ENCODE peak calls at places on chromosomes 5 and 9, in ten cellular contexts. X is NCI-H1694 treated with DMSO at 0.1 percent for 48 hours; G is stimulated activated CD4-positive, alpha-beta T cell treated with anti-CD3 and anti-CD28 coated beads, Interleukin-1b, Interleukin-23, amount 100 ng/mL, for 4 hours; V is T-helper 1 cell; W is D341Med; K is AG10803; P is activated gamma-delta T cell treated with Interleukin-2 at 50 U/mL for 16 hours; F is lower lobe of right lung; Q is colonic mucosa; Y is AG09319. M is an unnamed sample.

GRCh38 chr9:89881431-89881830 is 276.6 kb downstream of the GADD45G start:
- DNase-seq in F (no peak), W (no peak), X (no peak), Y (no peak), G (no peak), Q (no peak), K (no peak), P (no peak), V (no peak), M (no peak)

GRCh38 chr5:125316913-125317545 is 570.6 kb upstream of the ZNF608 start:
- DNase-seq in V (no peak), Q (no peak), F (no peak), P (no peak), X (peak; percentile 97), Y (no peak), K (no peak), G (no peak), W (no peak), M (no peak)

GRCh38 chr5:9877473-9877872 is 247.3 kb upstream of the TAS2R1 start:
- DNase-seq in P (no peak), Q (no peak), Y (no peak), X (no peak), G (no peak), K (peak; percentile 38), V (no peak), F (no peak), W (no peak), M (no peak)

GRCh38 chr5:155136451-155136850 is 122.9 kb downstream of the KIF4B start:
- DNase-seq in V (no peak), Y (no peak), W (no peak), K (no peak), Q (no peak), G (no peak), X (no peak), F (no peak), P (no peak), M (no peak)

GRCh38 chr9:127783111-127783621 is 2.7 kb upstream of the CDK9 start:
- DNase-seq in X (no peak), Y (no peak), F (peak; percentile 84), K (no peak), V (peak; percentile 62), G (no peak), W (no peak), Q (peak; percentile 58), P (peak; percentile 81), M (no peak)

GRCh38 chr5:123709422-123709821 is 197.4 kb downstream of the CSNK1G3 start:
- DNase-seq in K (no peak), F (no peak), G (no peak), V (no peak), Y (no peak), Q (no peak), W (no peak), X (no peak), P (no peak), M (no peak)

GRCh38 chr5:64437496-64437895 is 68.3 kb upstream of the RGS7BP start:
- DNase-seq in Y (no peak), K (no peak), X (no peak), Q (no peak), P (no peak), G (no peak), V (no peak), W (no peak), F (no peak), M (no peak)

GRCh38 chr9:91884746-91885687 is 65.0 kb downstream of the ROR2 start:
- DNase-seq in Y (no peak), G (no peak), P (no peak), Q (peak; percentile 37), X (no peak), F (no peak), W (no peak), V (no peak), K (peak; percentile 31), M (no peak)

GRCh38 chr5:25393321-25393720 is 748.5 kb upstream of the CDH10 start:
- DNase-seq in W (no peak), P (no peak), Y (no peak), G (no peak), V (no peak), Q (no peak), F (no peak), X (peak; percentile 94), K (no peak), M (no peak)

GRCh38 chr5:150573867-150574817 is 66.2 kb downstream of the NDST1 start:
- DNase-seq in P (no peak), W (no peak), Q (no peak), X (no peak), Y (no peak), V (no peak), K (no peak), F (no peak), G (no peak), M (no peak)

GRCh38 chr5:30194595-30194994 is 998.9 kb upstream of the CDH6 start:
- DNase-seq in W (no peak), Y (no peak), K (no peak), P (no peak), F (no peak), X (no peak), V (no peak), Q (no peak), G (no peak), M (no peak)

GRCh38 chr5:31664566-31664965 is 25.6 kb downstream of the PDZD2 start:
- DNase-seq in Y (no peak), F (no peak), V (no peak), G (no peak), K (no peak), X (no peak), Q (no peak), P (no peak), W (peak; percentile 45), M (no peak)

GRCh38 chr9:87290241-87290700 is 207.4 kb upstream of the DAPK1 start:
- DNase-seq in W (no peak), F (no peak), V (no peak), Q (no peak), G (no peak), Y (no peak), P (no peak), K (peak; percentile 79), X (no peak), M (no peak)

GRCh38 chr9:135926402-135927194 is 19.3 kb upstream of the CAMSAP1 start:
- DNase-seq in F (peak; percentile 75), Y (peak; percentile 18), W (no peak), G (peak; percentile 48), Q (no peak), V (no peak), X (no peak), K (peak; percentile 82), P (no peak), M (no peak)

GRCh38 chr9:106798021-106798799 is 64.8 kb upstream of the ZNF462 start:
- DNase-seq in Y (no peak), W (no peak), F (no peak), Q (no peak), V (no peak), X (no peak), G (no peak), K (no peak), P (no peak), M (no peak)

GRCh38 chr5:36659406-36659805 is 53.0 kb downstream of the SLC1A3 start:
- DNase-seq in V (no peak), W (no peak), Q (no peak), F (no peak), Y (no peak), X (no peak), P (no peak), K (no peak), G (no peak), M (no peak)

GRCh38 chr5:143887901-143888648 is 76.1 kb downstream of the HMHB1 start:
- DNase-seq in K (peak; percentile 96), P (no peak), F (no peak), G (no peak), W (no peak), Q (no peak), V (no peak), Y (peak; percentile 43), X (no peak), M (no peak)

GRCh38 chr9:107488400-107489143 is 997 bp downstream of the KLF4 start:
- DNase-seq in X (no peak), Q (peak; percentile 81), V (no peak), P (no peak), G (peak; percentile 10), Y (no peak), W (peak; percentile 62), K (peak; percentile 64), F (peak; percentile 90), M (peak; percentile 58)

GRCh38 chr9:131951905-131952304 is 127.8 kb downstream of the MED27 start:
- DNase-seq in X (no peak), Q (no peak), W (no peak), P (no peak), V (no peak), K (peak; percentile 64), G (no peak), Y (peak; percentile 20), F (no peak), M (no peak)

GRCh38 chr9:82490019-82490499 is 501.5 kb downstream of the SPATA31D1 start:
- DNase-seq in K (peak; percentile 84), G (no peak), F (no peak), X (no peak), Q (no peak), V (no peak), W (no peak), P (no peak), Y (peak; percentile 54), M (no peak)

GRCh38 chr9:129834489-129835127 is 467 bp downstream of the C9orf78 start:
- DNase-seq in V (peak; percentile 47), K (no peak), F (no peak), X (no peak), G (peak; percentile 32), Y (no peak), P (peak; percentile 41), W (no peak), Q (peak; percentile 43), M (no peak)

GRCh38 chr5:127595484-127596368 is 53.2 kb upstream of the CTXN3 start:
- DNase-seq in G (no peak), Q (no peak), F (no peak), Y (no peak), X (no peak), K (no peak), V (no peak), W (no peak), P (no peak), M (no peak)

GRCh38 chr9:113566712-113567071 is 103.2 kb downstream of the RGS3 start:
- DNase-seq in Y (no peak), X (no peak), K (no peak), V (no peak), Q (no peak), G (no peak), F (peak; percentile 80), W (no peak), P (no peak), M (no peak)

GRCh38 chr5:83503662-83504061 is 32.1 kb downstream of the VCAN start:
- DNase-seq in X (peak; percentile 31), P (no peak), G (no peak), K (peak; percentile 45), Q (no peak), Y (no peak), W (peak; percentile 54), V (no peak), F (no peak), M (no peak)

GRCh38 chr5:136457390-136458094 is 92.2 kb upstream of the TRPC7 start:
- DNase-seq in W (no peak), G (no peak), P (no peak), Y (no peak), X (no peak), F (no peak), K (no peak), Q (no peak), V (no peak), M (no peak)